ENCODE peak calls at places on chromosomes 7 and 10, in six cellular contexts. W is fibroblast of lung, G is GM23248, J is HepG2, B is A549, Z is mesendoderm. H is an unnamed sample.

GRCh38 chr7:108525327-108525984 is 479 bp downstream of the PNPLA8 start:
- DNase-seq in W (peak), G (peak), J (peak), B (peak), Z (peak), H (peak)

GRCh38 chr7:2029936-2030335 is 202.8 kb downstream of the MAD1L1 start:
- DNase-seq in W (no peak), G (no peak), J (no peak), B (no peak), Z (no peak), H (no peak)

GRCh38 chr10:28354552-28354951 is 51.7 kb upstream of the MPP7 start:
- DNase-seq in W (no peak), G (no peak), J (no peak), B (no peak), Z (no peak), H (no peak)

GRCh38 chr7:101174322-101174854 is 5.7 kb downstream of the NAT16 start:
- DNase-seq in W (no peak), G (no peak), J (no peak), B (no peak), Z (peak), H (peak)

GRCh38 chr7:139112741-139113250 is 3.3 kb upstream of the ZC3HAV1 start:
- DNase-seq in W (no peak), G (no peak), J (no peak), B (no peak), Z (no peak), H (no peak)

GRCh38 chr7:30842542-30843451 is 68.9 kb upstream of the AQP1 start:
- DNase-seq in W (no peak), G (peak), J (no peak), B (no peak), Z (no peak), H (no peak)

GRCh38 chr7:45980973-45981372 is 59.9 kb upstream of the IGFBP3 start:
- DNase-seq in W (peak), G (no peak), J (no peak), B (no peak), Z (no peak), H (no peak)

GRCh38 chr10:70652761-70653657 is 19.3 kb upstream of the ADAMTS14 start:
- DNase-seq in W (peak), G (peak), J (no peak), B (no peak), Z (no peak), H (no peak)

GRCh38 chr10:124476043-124476725 is 14.6 kb downstream of the LHPP start:
- DNase-seq in W (no peak), G (no peak), J (peak), B (peak), Z (no peak), H (no peak)

GRCh38 chr10:117617086-117617485 is 74.5 kb downstream of the EMX2 start:
- DNase-seq in W (no peak), G (no peak), J (no peak), B (no peak), Z (no peak), H (no peak)

GRCh38 chr7:102916426-102916825 is 3.6 kb downstream of the LRRC17 start:
- DNase-seq in W (peak), G (peak), J (no peak), B (no peak), Z (no peak), H (peak)

GRCh38 chr7:102914585-102914984 is 1.8 kb downstream of the LRRC17 start:
- DNase-seq in W (peak), G (peak), J (no peak), B (no peak), Z (peak), H (peak)

GRCh38 chr7:102918865-102919264 is 6.1 kb downstream of the LRRC17 start:
- DNase-seq in W (peak), G (no peak), J (no peak), B (no peak), Z (no peak), H (no peak)

GRCh38 chr7:102917436-102918353 is 4.9 kb downstream of the LRRC17 start:
- DNase-seq in W (no peak), G (no peak), J (no peak), B (peak), Z (peak), H (no peak)

DNA sequence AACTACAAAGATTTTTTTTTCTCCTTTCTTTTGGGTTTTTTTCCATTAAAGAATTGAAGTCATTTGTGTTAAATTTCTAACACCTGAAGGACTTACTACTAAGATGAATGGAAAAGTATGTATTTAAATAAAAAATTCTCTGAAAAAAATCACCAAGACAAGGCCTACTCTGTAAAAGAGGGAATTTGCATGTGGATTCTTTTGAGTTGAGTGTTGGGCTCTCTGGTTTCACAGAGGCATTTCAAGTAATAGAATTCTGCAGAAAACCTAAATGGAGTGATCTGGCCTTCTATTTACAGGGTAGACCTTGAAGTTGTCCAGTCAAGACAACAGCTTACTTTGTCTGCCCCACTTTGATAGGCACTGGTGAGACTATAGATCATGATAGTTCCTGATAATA is 4.1 kb downstream of the LRRC17 start:
- DNase-seq in W (peak), G (peak), J (no peak), B (no peak), Z (peak), H (no peak)
- H3K4me2 ChIP-seq in W (no peak), G (peak), J (no peak), B (peak), Z (no peak), H (no peak)

DNA sequence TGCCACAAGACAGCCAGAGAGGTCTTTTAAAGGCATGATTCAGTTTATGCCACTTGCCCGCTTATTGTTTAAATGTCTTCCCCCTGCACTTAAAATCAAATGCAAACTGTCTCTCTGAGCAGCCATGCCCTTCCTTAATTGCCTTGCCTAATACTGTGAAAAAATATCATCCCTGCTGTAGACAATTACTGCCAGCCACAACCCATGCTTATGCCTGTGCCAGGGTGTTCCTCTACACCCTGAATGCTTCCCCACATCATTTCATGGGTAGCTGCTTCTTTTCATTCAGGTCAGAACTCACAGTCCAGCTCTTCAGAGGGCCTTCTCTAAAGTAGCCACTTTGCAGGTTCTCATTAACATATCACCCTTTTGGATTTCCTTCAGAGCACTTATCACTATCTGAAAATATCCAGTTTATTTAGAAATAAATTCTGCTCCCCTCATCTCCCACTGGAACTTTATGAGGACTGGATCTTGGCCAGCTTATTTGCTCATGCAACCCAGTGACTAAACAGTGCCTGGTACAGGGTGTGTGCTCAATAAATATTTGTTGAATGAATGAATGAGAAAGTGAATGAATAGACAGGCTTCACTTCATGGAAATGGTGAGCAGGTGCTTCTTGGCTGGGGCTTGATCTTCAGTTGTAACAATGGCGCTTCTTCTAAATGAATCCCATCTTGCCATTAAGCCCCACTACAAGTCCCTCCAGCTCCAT is 162.4 kb upstream of the MDFIC start:
- DNase-seq in W (peak), G (peak), J (no peak), B (peak), Z (no peak), H (peak)
- H3K4me2 ChIP-seq in W (no peak), G (no peak), J (no peak), B (peak), Z (no peak), H (peak)

GRCh38 chr7:130883928-130884327 is 149.9 kb upstream of the KLF14 start:
- DNase-seq in W (no peak), G (no peak), J (no peak), B (no peak), Z (no peak), H (no peak)
- H3K4me2 ChIP-seq in W (no peak), G (no peak), J (no peak), B (peak), Z (no peak), H (no peak)

GRCh38 chr10:36349445-36350063 is 707.5 kb upstream of the FZD8 start:
- DNase-seq in W (peak), G (peak), J (no peak), B (no peak), Z (peak), H (peak)
- H3K4me2 ChIP-seq in W (no peak), G (peak), J (no peak), B (no peak), Z (no peak), H (no peak)

DNA sequence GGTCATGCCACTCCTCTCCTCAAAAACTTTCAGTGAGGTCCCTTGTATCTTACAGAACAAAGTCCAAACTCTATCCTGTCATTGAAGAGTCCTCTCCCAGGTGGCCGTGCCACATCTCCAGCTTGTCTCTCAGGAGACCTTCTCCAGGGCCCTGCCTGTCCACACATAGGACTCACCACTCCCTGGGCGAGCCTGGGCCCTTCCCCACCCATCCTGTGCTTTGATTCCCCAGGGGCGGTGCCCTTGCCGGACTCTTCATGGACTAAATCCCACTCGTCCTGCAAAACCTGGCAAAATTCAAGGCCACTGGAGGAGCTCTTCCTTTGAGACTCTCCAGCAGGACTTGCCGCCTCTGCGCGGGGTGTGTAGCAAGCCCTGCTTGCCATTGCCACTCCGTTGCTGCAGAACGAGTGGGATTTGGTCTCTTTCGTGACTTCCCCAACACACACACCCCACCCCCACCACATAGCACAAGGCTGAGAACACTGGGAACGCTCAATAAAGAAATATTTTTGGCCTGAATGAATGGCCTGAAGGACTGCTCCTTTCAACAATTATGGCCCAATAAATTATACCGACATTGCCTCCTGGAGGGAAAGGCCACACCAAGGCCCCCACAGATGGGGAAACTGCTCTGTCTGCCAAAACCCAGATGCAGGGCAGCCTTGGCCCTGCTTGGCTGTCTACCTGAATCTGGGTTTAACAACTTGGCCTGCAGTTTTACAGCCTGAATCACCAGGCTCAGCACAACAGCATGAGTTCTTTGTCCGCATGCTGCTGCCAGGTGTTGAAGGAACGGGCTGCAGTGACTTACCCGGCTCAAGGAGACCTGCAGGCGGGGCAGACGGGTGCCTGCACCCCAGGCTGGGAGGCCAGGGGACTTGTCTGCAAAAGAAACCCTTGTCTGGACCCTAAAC is 72.8 kb upstream of the KAT6B start:
- DNase-seq in W (peak), G (peak), J (no peak), B (no peak), Z (peak), H (no peak)
- H3K4me2 ChIP-seq in W (no peak), G (peak), J (no peak), B (no peak), Z (no peak), H (no peak)

GRCh38 chr7:38211486-38211885 is 33.4 kb downstream of the STARD3NL start:
- DNase-seq in W (no peak), G (no peak), J (no peak), B (no peak), Z (no peak), H (no peak)
- H3K4me2 ChIP-seq in W (no peak), G (no peak), J (no peak), B (no peak), Z (no peak), H (no peak)

DNA sequence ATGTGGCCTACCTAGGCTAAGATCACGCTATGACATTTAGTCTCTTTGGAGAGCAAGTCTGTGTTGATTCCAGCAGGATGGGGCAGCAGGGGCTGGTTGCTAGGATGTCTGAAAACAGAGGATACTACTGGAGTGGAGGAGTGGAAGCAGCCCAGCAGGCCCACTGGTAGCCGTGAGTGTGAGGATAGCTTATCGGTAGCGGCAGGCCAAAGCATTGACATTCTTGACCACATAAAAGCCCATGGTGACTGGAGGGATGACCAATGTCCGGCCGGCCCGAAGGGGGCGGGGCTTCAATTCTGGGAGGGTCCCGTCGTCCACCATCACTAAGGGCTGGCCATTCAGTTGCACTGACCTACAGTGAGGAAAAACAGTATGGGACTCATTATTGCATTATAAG is 12.7 kb upstream of the HPS1 start:
- DNase-seq in W (no peak), G (no peak), J (no peak), B (no peak), Z (no peak), H (no peak)
- H3K4me2 ChIP-seq in W (no peak), G (no peak), J (no peak), B (no peak), Z (no peak), H (no peak)